ENCODE peak calls at places on chromosome 13, in eight cellular contexts. F is IMR-90; G is CD8-positive, alpha-beta T cell; K is uterus; Y is tibial artery; R is lower lobe of right lung; I is cardiac muscle cell; D is neural progenitor cell. P is an unnamed sample.

GRCh38 chr13:40648040-40648439 is 18.4 kb downstream of the FOXO1 start:
- DNase-seq in K (no peak), R (no peak), G (no peak), Y (no peak), D (no peak), I (no peak), F (no peak), P (no peak)

GRCh38 chr13:20301391-20302071 is 69.4 kb upstream of the GJB6 start:
- DNase-seq in I (peak), Y (no peak), G (no peak), D (peak), K (no peak), F (no peak), R (no peak), P (no peak)

GRCh38 chr13:101111894-101112293 is 304.4 kb downstream of the NALCN start:
- DNase-seq in Y (no peak), I (no peak), R (no peak), D (no peak), K (no peak), F (peak), G (no peak), P (no peak)

GRCh38 chr13:24228852-24229458 is 68.4 kb downstream of the SPATA13 start:
- DNase-seq in R (no peak), D (peak), Y (no peak), F (peak), G (no peak), K (no peak), I (peak), P (no peak)

GRCh38 chr13:113601166-113602070 is 16.9 kb downstream of the TFDP1 start:
- DNase-seq in G (no peak), F (no peak), D (no peak), K (no peak), I (no peak), Y (no peak), R (peak), P (no peak)

GRCh38 chr13:28494861-28495585 is at the start of gene FLT1:
- DNase-seq in D (peak), Y (no peak), I (peak), R (peak), K (peak), F (peak), G (no peak), P (no peak)

GRCh38 chr13:30685987-30686386 is 49.4 kb upstream of the ALOX5AP start:
- DNase-seq in I (no peak), F (no peak), G (no peak), K (no peak), D (no peak), Y (no peak), R (no peak), P (no peak)

GRCh38 chr13:51970251-51970793 is 40.9 kb downstream of the ATP7B start:
- DNase-seq in G (no peak), F (no peak), Y (no peak), R (no peak), K (no peak), I (no peak), D (no peak), P (no peak)

GRCh38 chr13:93183302-93183701 is 43.3 kb upstream of the GPC6 start:
- DNase-seq in G (no peak), D (no peak), F (no peak), I (no peak), R (no peak), Y (no peak), K (no peak), P (no peak)

GRCh38 chr13:74771964-74772363 is 637.8 kb upstream of the KLF12 start:
- DNase-seq in F (peak), R (no peak), I (peak), D (no peak), Y (no peak), G (no peak), K (no peak), P (no peak)

GRCh38 chr13:38417727-38418126 is 68.1 kb downstream of the UFM1 start:
- DNase-seq in F (peak), I (peak), G (no peak), R (no peak), K (no peak), Y (no peak), D (peak), P (no peak)

GRCh38 chr13:32075150-32075851 is 43.7 kb downstream of the FRY start:
- DNase-seq in I (no peak), Y (no peak), K (no peak), F (no peak), D (no peak), R (no peak), G (no peak), P (no peak)

GRCh38 chr13:43119206-43119605 is 95.8 kb downstream of the DNAJC15 start:
- DNase-seq in F (no peak), I (no peak), Y (no peak), K (no peak), R (no peak), G (no peak), D (no peak), P (no peak)

GRCh38 chr13:60798503-60798902 is 401.5 kb downstream of the TDRD3 start:
- DNase-seq in Y (no peak), R (no peak), F (no peak), I (no peak), G (no peak), D (no peak), K (no peak), P (no peak)

GRCh38 chr13:25085125-25085742 is 10.7 kb upstream of the PABPC3 start:
- DNase-seq in R (no peak), D (peak), G (no peak), F (peak), Y (no peak), K (no peak), I (peak), P (peak)

GRCh38 chr13:50452761-50453160 is 390.7 kb downstream of the DLEU7 start:
- DNase-seq in R (no peak), Y (no peak), I (peak), D (no peak), K (no peak), G (no peak), F (no peak), P (no peak)

GRCh38 chr13:106376411-106377112 is 158.9 kb downstream of the EFNB2 start:
- DNase-seq in R (peak), F (peak), Y (no peak), D (no peak), I (peak), K (peak), G (no peak), P (peak)

GRCh38 chr13:66576381-66576780 is 653.8 kb downstream of the PCDH9 start:
- DNase-seq in D (no peak), K (no peak), G (no peak), I (no peak), Y (no peak), F (no peak), R (no peak), P (no peak)
- H3K27ac ChIP-seq in D (no peak), K (no peak), G (no peak), I (no peak), Y (no peak), F (no peak), R (no peak), P (no peak)

GRCh38 chr13:98203641-98204326 is 26.7 kb upstream of the RNF113B start:
- DNase-seq in R (no peak), D (no peak), G (no peak), I (no peak), K (no peak), F (no peak), Y (no peak), P (no peak)
- TF ChIP-seq CTCF in R (no peak), D (no peak), G (no peak), I (no peak), K (no peak), F (no peak), Y (no peak), P (no peak)

GRCh38 chr13:21917046-21918010 is 246.5 kb downstream of the FGF9 start:
- DNase-seq in Y (no peak), R (no peak), I (no peak), F (peak), G (no peak), D (no peak), K (no peak), P (no peak)

GRCh38 chr13:21913010-21913409 is 242.1 kb downstream of the FGF9 start:
- DNase-seq in G (no peak), R (no peak), F (peak), I (no peak), K (no peak), D (peak), Y (no peak), P (no peak)

GRCh38 chr13:21909331-21909730 is 238.5 kb downstream of the FGF9 start:
- DNase-seq in Y (no peak), K (no peak), I (no peak), D (no peak), R (no peak), G (no peak), F (no peak), P (no peak)

GRCh38 chr13:21911916-21912315 is 241.0 kb downstream of the FGF9 start:
- DNase-seq in F (no peak), G (no peak), D (no peak), Y (no peak), K (no peak), I (no peak), R (no peak), P (no peak)
- H3K27ac ChIP-seq in F (no peak), G (no peak), D (no peak), Y (no peak), K (no peak), I (no peak), R (no peak), P (no peak)

GRCh38 chr13:95484052-95484451 is 68.5 kb upstream of the CLDN10 start:
- DNase-seq in K (no peak), G (no peak), Y (no peak), F (no peak), I (no peak), R (no peak), D (no peak), P (no peak)

GRCh38 chr13:95477187-95477586 is 75.3 kb upstream of the CLDN10 start:
- DNase-seq in K (no peak), Y (no peak), G (no peak), F (no peak), R (no peak), D (no peak), I (no peak), P (no peak)

GRCh38 chr13:95480131-95480545 is 72.4 kb upstream of the CLDN10 start:
- DNase-seq in G (no peak), R (peak), Y (peak), F (no peak), K (no peak), D (no peak), I (peak), P (no peak)

GRCh38 chr13:95481051-95481775 is 71.3 kb upstream of the CLDN10 start:
- DNase-seq in G (no peak), F (peak), Y (no peak), R (no peak), I (peak), K (no peak), D (no peak), P (no peak)

GRCh38 chr13:95479706-95480105 is 72.8 kb upstream of the CLDN10 start:
- DNase-seq in Y (no peak), G (no peak), F (no peak), I (no peak), R (no peak), D (no peak), K (no peak), P (no peak)
- TF ChIP-seq CTCF in Y (no peak), G (no peak), F (no peak), I (no peak), R (no peak), D (no peak), K (no peak), P (no peak)

GRCh38 chr13:80442613-80443012 is 101.7 kb upstream of the SPRY2 start:
- DNase-seq in F (no peak), G (no peak), K (no peak), I (no peak), D (no peak), R (no peak), Y (no peak), P (no peak)

GRCh38 chr13:80441968-80442367 is 101.0 kb upstream of the SPRY2 start:
- DNase-seq in R (no peak), D (no peak), K (no peak), Y (no peak), I (peak), F (no peak), G (no peak), P (no peak)

GRCh38 chr13:80438521-80438920 is 97.6 kb upstream of the SPRY2 start:
- DNase-seq in Y (no peak), D (no peak), K (no peak), R (no peak), F (no peak), I (no peak), G (no peak), P (no peak)

GRCh38 chr13:80436571-80437169 is 95.7 kb upstream of the SPRY2 start:
- DNase-seq in F (no peak), K (peak), Y (no peak), R (no peak), I (peak), D (no peak), G (no peak), P (no peak)

GRCh38 chr13:80437212-80437611 is 96.3 kb upstream of the SPRY2 start:
- DNase-seq in D (no peak), R (no peak), K (no peak), F (no peak), Y (no peak), I (no peak), G (no peak), P (no peak)
- H3K27ac ChIP-seq in D (no peak), R (no peak), K (peak), F (no peak), Y (no peak), I (no peak), G (no peak), P (no peak)

GRCh38 chr13:110813646-110814624 is 100.4 kb downstream of the ING1 start:
- DNase-seq in K (no peak), F (no peak), D (no peak), R (no peak), I (no peak), Y (peak), G (no peak), P (no peak)
- TF ChIP-seq CTCF in K (no peak), F (no peak), D (peak), R (no peak), I (no peak), Y (no peak), G (no peak), P (no peak)

DNA sequence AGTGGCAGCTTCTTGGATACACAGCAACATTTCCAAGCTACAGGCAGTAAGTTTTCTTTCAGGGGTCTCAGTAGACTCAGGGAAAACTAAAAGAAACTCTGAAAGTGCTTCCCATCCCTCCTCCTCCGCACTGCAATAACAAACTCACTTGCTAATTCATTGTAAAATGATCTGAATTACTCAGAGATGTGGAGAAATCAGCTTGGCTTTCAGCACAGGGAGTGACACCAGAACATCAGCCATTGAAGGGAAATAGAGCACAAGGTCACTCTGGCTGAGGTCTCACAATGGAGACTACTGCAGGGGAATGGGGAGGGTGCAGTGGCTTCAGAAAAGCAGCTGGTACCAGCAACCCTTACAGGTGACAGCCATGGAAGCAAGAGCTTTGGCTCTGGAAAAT is 137.3 kb upstream of the SERP2 start:
- DNase-seq in K (peak), F (peak), I (peak), R (no peak), Y (peak), G (no peak), D (no peak), P (no peak)
- H3K27ac ChIP-seq in K (peak), F (no peak), I (no peak), R (peak), Y (peak), G (no peak), D (no peak), P (peak)

GRCh38 chr13:67752741-67753140 is 522.6 kb upstream of the PCDH9 start:
- DNase-seq in K (no peak), D (no peak), I (no peak), F (no peak), G (no peak), R (no peak), Y (no peak), P (no peak)
- TF ChIP-seq CTCF in K (no peak), D (no peak), I (no peak), F (no peak), G (no peak), R (no peak), Y (no peak), P (no peak)